ENCODE peak calls at places on chromosomes 5 and 9, in four cellular contexts. Q is neural progenitor cell, M is SK-N-SH, N is PC-3. W is an unnamed sample.

GRCh38 chr5:5192681-5193080 is 52.6 kb downstream of the ADAMTS16 start:
- DNase-seq in M (no peak), Q (no peak), N (no peak), W (no peak)

GRCh38 chr9:21903380-21903965 is 90.7 kb downstream of the CDKN2A start:
- DNase-seq in N (no peak), Q (no peak), M (no peak), W (no peak)

GRCh38 chr5:134188092-134188491 is 11.3 kb upstream of the SKP1 start:
- DNase-seq in N (no peak), Q (no peak), M (no peak), W (no peak)

GRCh38 chr5:77418162-77418561 is 74.0 kb downstream of the WDR41 start:
- DNase-seq in Q (no peak), M (no peak), N (no peak), W (peak; percentile 36)

GRCh38 chr9:83957029-83957513 is 22.9 kb downstream of the HNRNPK start:
- DNase-seq in Q (no peak), M (no peak), N (no peak), W (no peak)

GRCh38 chr9:112063151-112063550 is 111.9 kb downstream of the SUSD1 start:
- DNase-seq in Q (no peak), M (no peak), N (no peak), W (peak; percentile 48)

GRCh38 chr9:130634191-130634768 is 30.1 kb upstream of the PRDM12 start:
- DNase-seq in Q (no peak), M (no peak), N (no peak), W (no peak)

GRCh38 chr5:157295247-157295646 is 29.3 kb downstream of the CYFIP2 start:
- DNase-seq in Q (no peak), N (no peak), M (no peak), W (no peak)

DNA sequence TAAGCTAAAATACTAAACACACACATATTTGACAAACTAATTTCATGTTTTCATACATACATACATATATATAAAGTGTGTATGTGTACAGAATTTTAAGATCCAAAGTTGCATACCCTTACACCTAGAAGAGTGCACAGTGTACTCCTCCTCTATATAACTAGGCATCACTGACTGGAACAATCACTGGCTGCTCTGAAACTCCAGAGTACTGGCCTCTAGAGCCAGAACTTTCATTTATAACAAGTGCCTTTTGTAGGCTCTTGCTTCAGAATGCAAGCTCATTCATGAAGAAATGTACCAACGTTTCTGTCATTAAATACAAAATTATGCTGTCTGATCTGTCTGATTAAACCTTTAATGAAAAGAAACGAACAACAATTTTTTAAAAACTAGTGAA is 4.0 kb downstream of the LEAP2 start:
- DNase-seq in M (no peak), N (no peak), Q (no peak), W (no peak)
- H3K79me2 ChIP-seq in M (no peaks in the 10 kb centered on the region), N (no peaks in the 10 kb centered on the region), Q (no peaks in the 10 kb centered on the region), W (peaks cover 9% of the 10 kb centered on the region)

GRCh38 chr9:127924736-127925444 is 5.7 kb downstream of the PIP5KL1 start:
- DNase-seq in M (no peak), Q (no peak), N (no peak), W (no peak)

GRCh38 chr9:127927457-127928231 is 2.9 kb downstream of the PIP5KL1 start:
- DNase-seq in M (no peak), N (peak; percentile 50), Q (peak; percentile 86), W (no peak)

GRCh38 chr9:127928232-127929043 is 2.1 kb downstream of the PIP5KL1 start:
- DNase-seq in N (peak; percentile 30), M (no peak), Q (no peak), W (no peak)

GRCh38 chr9:127926961-127927456 is 3.6 kb downstream of the PIP5KL1 start:
- DNase-seq in M (no peak), N (no peak), Q (no peak), W (no peak)

GRCh38 chr9:127925959-127926949 is 4.3 kb downstream of the PIP5KL1 start:
- DNase-seq in N (no peak), Q (no peak), M (no peak), W (no peak)
- H2AFZ ChIP-seq in N (no peak overlapping the region), Q (peak overlapping the region; percentile 96), M (no peak overlapping the region), W (peak overlapping the region; percentile 51)

GRCh38 chr9:105142406-105143092 is 101.9 kb upstream of the SLC44A1 start:
- DNase-seq in Q (no peak), M (no peak), N (no peak), W (peak; percentile 79)
- H3K79me2 ChIP-seq in Q (no peaks in the 10 kb centered on the region), M (no peaks in the 10 kb centered on the region), N (no peaks in the 10 kb centered on the region), W (no peaks in the 10 kb centered on the region)

GRCh38 chr5:20241351-20241750 is 253.4 kb upstream of the CDH18 start:
- DNase-seq in N (no peak), M (no peak), Q (no peak), W (no peak)

GRCh38 chr5:20248102-20248501 is 260.1 kb upstream of the CDH18 start:
- DNase-seq in M (no peak), N (no peak), Q (no peak), W (no peak)

DNA sequence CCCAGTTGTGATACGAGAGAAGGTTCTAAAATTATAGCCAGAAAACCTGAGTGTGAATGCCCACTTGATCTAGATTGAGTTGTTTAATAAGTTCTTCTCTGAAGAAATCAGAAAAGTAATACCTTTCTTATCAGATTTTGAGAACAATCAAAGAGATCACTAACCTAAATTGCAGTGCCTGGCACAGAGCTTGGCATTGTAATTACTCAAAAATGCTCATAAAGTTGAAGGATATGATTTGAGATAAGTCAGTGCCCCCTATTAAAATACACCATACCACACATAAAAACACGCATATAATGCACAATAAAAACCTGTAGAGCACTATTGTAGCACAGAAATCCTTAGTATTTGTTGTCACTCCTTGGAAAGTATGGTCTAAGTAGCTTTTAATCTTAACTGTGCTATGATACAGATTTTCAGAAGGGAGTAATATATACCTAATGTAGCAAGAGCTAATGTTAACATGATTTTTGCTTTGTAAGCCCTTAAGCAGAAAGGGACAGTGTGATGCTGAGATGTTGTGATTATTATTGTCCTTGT is 257.5 kb upstream of the CDH18 start:
- DNase-seq in M (no peak), Q (no peak), N (peak; percentile 45), W (no peak)
- H2AFZ ChIP-seq in M (no peak overlapping the region), Q (no peak overlapping the region), N (no peak overlapping the region), W (no peak overlapping the region)

GRCh38 chr9:105297442-105298097 is 53.1 kb downstream of the SLC44A1 start:
- DNase-seq in Q (no peak), N (no peak), M (no peak), W (no peak)

GRCh38 chr9:105296889-105297288 is 52.4 kb downstream of the SLC44A1 start:
- DNase-seq in M (no peak), Q (peak; percentile 31), N (peak; percentile 66), W (peak; percentile 76)

GRCh38 chr9:105295151-105295550 is 50.7 kb downstream of the SLC44A1 start:
- DNase-seq in N (no peak), Q (no peak), M (no peak), W (no peak)

GRCh38 chr9:105295986-105296385 is 51.5 kb downstream of the SLC44A1 start:
- DNase-seq in M (no peak), N (no peak), Q (peak; percentile 45), W (no peak)

DNA sequence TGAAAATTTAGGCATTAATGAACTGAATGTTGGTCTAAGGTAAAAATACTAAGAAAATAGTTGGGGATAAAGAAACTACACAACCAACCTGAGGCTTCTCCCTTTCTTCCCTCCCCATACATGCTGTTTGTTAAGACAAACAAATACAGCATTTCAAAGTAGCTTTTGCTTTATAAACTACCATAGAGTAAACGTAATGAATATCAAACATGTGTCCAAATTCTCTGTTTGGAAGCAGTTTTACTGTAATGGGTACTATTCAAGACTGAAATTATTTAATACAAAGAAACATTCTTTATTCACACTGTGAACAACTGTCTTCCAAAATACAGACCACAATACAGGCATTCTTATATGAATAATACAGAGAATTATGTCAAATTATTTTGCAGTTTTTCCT is 52.0 kb downstream of the SLC44A1 start:
- DNase-seq in M (no peak), Q (no peak), N (no peak), W (no peak)
- H3K79me2 ChIP-seq in M (peaks cover 12% of the 10 kb centered on the region), Q (peaks cover 58% of the 10 kb centered on the region), N (peaks cover 8% of the 10 kb centered on the region), W (peaks cover 47% of the 10 kb centered on the region)

W was measured in osteoblast.